ENCODE peak calls at places on chromosomes 12 and 14, in six cellular contexts. Z, K, G, J, N and W are unnamed samples.

GRCh38 chr12:55847033-55847432 is 4.3 kb upstream of the MMP19 start:
- DNase-seq in Z (no peak), K (no peak), G (no peak), J (no peak), N (no peak), W (no peak)

GRCh38 chr12:65449400-65449799 is 170.9 kb downstream of the MSRB3 start:
- DNase-seq in Z (no peak), K (no peak), G (no peak), J (no peak), N (no peak), W (no peak)

GRCh38 chr14:69291891-69292586 is 32.1 kb downstream of the GALNT16 start:
- DNase-seq in Z (no peak), K (no peak), G (no peak), J (no peak), N (peak), W (no peak)

GRCh38 chr12:26088999-26089398 is 35.8 kb downstream of the BHLHE41 start:
- DNase-seq in Z (no peak), K (no peak), G (peak), J (no peak), N (no peak), W (no peak)

GRCh38 chr12:58313091-58313855 is 371.9 kb downstream of the ATP23 start:
- DNase-seq in Z (no peak), K (no peak), G (no peak), J (no peak), N (no peak), W (no peak)

GRCh38 chr14:104282332-104283196 is 144.2 kb downstream of the KIF26A start:
- DNase-seq in Z (no peak), K (no peak), G (no peak), J (no peak), N (no peak), W (no peak)

GRCh38 chr14:59301354-59301753 is 112.9 kb downstream of the DAAM1 start:
- DNase-seq in Z (no peak), K (no peak), G (peak), J (peak), N (no peak), W (no peak)

GRCh38 chr12:131671871-131672270 is 39.0 kb upstream of the SFSWAP start:
- DNase-seq in Z (no peak), K (no peak), G (no peak), J (no peak), N (no peak), W (no peak)

GRCh38 chr14:61512508-61512907 is 182.8 kb upstream of the HIF1A start:
- DNase-seq in Z (no peak), K (no peak), G (no peak), J (no peak), N (no peak), W (no peak)

GRCh38 chr12:123889848-123890535 is 82.6 kb downstream of the CCDC92 start:
- DNase-seq in Z (no peak), K (no peak), G (no peak), J (no peak), N (no peak), W (no peak)

GRCh38 chr12:122040579-122041386 is 19.1 kb downstream of the BCL7A start:
- DNase-seq in Z (no peak), K (no peak), G (no peak), J (peak), N (no peak), W (peak)

GRCh38 chr12:109147954-109148353 is 31.6 kb downstream of the ACACB start:
- DNase-seq in Z (no peak), K (no peak), G (no peak), J (no peak), N (no peak), W (no peak)

GRCh38 chr12:1318327-1319031 is 275.9 kb downstream of the FBXL14 start:
- DNase-seq in Z (no peak), K (no peak), G (no peak), J (no peak), N (no peak), W (no peak)

GRCh38 chr14:89728964-89729363 is 225.6 kb downstream of the EFCAB11 start:
- DNase-seq in Z (no peak), K (no peak), G (no peak), J (no peak), N (no peak), W (no peak)

GRCh38 chr12:83664650-83665049 is 977.9 kb downstream of the TMTC2 start:
- DNase-seq in Z (peak), K (no peak), G (no peak), J (no peak), N (no peak), W (no peak)

GRCh38 chr12:30201301-30202160 is 417.8 kb upstream of the TMTC1 start:
- DNase-seq in Z (peak), K (no peak), G (no peak), J (no peak), N (peak), W (no peak)

GRCh38 chr12:42631507-42631906 is 42.0 kb upstream of the PRICKLE1 start:
- DNase-seq in Z (no peak), K (no peak), G (no peak), J (no peak), N (no peak), W (no peak)

GRCh38 chr14:80213602-80214001 is 2.3 kb upstream of the DIO2 start:
- DNase-seq in Z (peak), K (no peak), G (no peak), J (peak), N (peak), W (peak)

GRCh38 chr12:108806350-108806749 is 51.0 kb downstream of the SSH1 start:
- DNase-seq in Z (no peak), K (no peak), G (no peak), J (no peak), N (no peak), W (no peak)

GRCh38 chr12:29783773-29784666 is at the start of gene TMTC1:
- DNase-seq in Z (peak), K (no peak), G (no peak), J (no peak), N (peak), W (peak)

GRCh38 chr12:130752692-130753230 is 36.7 kb upstream of the RIMBP2 start:
- DNase-seq in Z (peak), K (no peak), G (no peak), J (no peak), N (peak), W (no peak)

GRCh38 chr14:100979780-100980179 is 76.3 kb upstream of the RTL1 start:
- DNase-seq in Z (no peak), K (no peak), G (no peak), J (no peak), N (no peak), W (no peak)
- TF ChIP-seq CHD2 in Z (no peak), K (no peak), G (no peak), J (no peak), N (no peak), W (no peak)

GRCh38 chr12:104651812-104652211 is 195.1 kb downstream of the CHST11 start:
- DNase-seq in Z (no peak), K (no peak), G (no peak), J (no peak), N (no peak), W (no peak)

GRCh38 chr12:104656383-104656782 is 199.6 kb downstream of the CHST11 start:
- DNase-seq in Z (no peak), K (no peak), G (no peak), J (no peak), N (no peak), W (no peak)

GRCh38 chr12:104655059-104655609 is 198.4 kb downstream of the CHST11 start:
- DNase-seq in Z (no peak), K (no peak), G (no peak), J (no peak), N (no peak), W (no peak)

GRCh38 chr12:104652910-104653309 is 196.2 kb downstream of the CHST11 start:
- DNase-seq in Z (no peak), K (no peak), G (no peak), J (no peak), N (no peak), W (no peak)

GRCh38 chr12:104653730-104654328 is 197.1 kb downstream of the CHST11 start:
- DNase-seq in Z (no peak), K (peak), G (no peak), J (peak), N (peak), W (no peak)
- TF ChIP-seq CTCF in Z (peak), K (peak), G (peak), J (peak), N (peak), W (peak)

GRCh38 chr12:41624571-41624970 is 436.5 kb downstream of the PDZRN4 start:
- DNase-seq in Z (no peak), K (no peak), G (no peak), J (no peak), N (no peak), W (no peak)

GRCh38 chr12:41619705-41620104 is 431.6 kb downstream of the PDZRN4 start:
- DNase-seq in Z (no peak), K (no peak), G (no peak), J (no peak), N (no peak), W (no peak)

DNA sequence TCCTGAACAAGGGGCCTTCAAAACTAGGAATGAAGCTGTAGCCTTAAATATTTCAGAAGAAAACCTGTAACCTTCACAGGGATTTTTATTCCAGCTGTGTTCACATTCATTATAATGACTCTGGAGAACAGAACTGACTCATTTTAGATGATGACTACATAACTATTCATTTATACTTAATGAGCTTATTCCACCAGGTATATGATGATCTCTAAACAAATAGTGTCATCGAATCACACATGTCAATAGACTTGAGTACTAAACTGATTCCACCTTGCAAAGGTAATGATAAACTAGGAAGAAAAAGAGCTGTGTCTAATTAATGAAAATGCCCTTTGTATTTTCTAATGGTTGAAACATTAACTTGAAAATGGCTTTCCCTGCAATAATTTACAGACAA is 433.2 kb downstream of the PDZRN4 start:
- DNase-seq in Z (no peak), K (no peak), G (no peak), J (no peak), N (no peak), W (no peak)
- TF ChIP-seq CHD2 in Z (no peak), K (no peak), G (no peak), J (no peak), N (no peak), W (no peak)

DNA sequence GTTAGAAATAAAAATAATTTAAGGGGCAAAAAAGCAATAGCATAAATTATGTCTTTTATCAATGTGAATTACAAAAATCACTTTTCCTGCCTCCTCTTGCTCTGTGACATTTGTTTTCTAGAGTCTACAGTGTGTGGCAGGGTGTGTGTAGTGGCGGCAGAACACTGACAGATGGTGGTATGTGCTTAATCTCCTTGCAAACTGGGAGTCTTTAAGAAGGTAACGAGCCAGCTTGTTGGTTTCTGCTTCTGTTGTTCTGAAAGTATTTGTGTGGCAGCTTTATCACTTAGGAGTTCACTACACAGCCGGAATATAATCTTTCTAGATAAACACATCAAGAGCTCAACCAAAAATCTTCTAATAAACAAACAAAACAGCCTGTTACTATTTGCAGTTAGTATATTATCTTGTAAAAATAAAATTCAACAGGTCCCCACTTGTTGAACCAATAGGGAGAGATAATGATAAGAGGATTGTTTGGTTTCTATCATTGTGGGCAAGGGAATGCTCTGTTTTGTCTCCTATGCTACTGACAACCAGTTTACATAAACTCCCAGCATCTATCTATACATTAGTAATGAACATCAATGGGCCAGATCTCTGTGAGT is 13.0 kb downstream of the CDKL1 start:
- DNase-seq in Z (no peak), K (no peak), G (no peak), J (no peak), N (no peak), W (no peak)
- TF ChIP-seq CTCF in Z (no peak), K (no peak), G (no peak), J (no peak), N (no peak), W (no peak)

DNA sequence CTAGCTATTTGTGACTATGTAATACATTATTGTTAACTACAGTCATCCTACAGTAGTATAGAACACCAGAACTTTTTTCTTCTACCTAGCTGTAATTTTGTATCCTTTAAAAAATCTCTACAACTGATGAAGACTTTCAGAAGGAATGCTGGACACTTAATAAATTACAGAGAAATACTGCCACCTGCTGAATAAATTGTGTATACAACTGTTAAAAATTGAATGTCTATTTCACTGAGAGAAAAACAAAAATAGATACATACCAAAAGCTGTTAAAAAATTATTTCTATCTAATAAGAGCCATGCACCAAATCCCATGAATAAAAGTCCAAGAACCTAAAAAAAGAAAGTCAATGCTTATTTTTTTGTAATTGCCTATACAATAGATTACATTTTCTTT is 6.6 kb downstream of the TSPAN19 start:
- DNase-seq in Z (no peak), K (no peak), G (no peak), J (peak), N (no peak), W (peak)
- TF ChIP-seq CHD2 in Z (no peak), K (no peak), G (no peak), J (no peak), N (no peak), W (no peak)

DNA sequence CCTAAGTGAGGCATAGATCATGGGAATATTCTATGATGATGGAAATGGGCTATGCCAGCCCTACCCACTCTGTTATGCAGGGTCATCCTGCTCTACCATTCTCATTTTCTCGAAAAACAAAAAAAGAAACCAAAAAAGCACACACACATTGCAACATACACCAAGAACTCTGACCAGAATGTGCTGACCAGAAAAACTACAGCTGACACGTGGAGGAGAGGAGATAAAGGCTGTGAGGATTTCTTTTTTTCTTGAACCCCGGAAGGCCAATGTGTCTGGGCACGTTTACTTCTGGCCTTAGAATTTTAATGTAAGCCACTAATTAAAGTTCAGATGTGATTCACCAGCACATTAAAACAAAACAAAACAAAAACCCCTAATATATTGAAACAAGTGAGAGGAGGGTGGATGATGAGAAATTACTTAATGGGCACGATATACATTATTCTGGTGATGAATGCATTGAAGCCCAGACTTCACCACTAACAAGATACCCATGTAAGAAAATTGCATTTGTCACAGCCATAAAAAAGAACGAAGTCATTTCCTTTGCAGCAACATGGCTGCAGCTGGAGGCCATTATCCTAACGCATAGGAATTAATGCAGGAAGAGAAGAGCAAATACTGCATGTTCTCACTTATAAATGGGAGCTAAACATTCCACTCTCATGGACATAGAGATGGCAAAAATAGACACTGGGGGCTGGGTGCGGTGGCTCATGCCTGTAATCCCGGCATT is 66.3 kb upstream of the PLEKHG3 start:
- DNase-seq in Z (no peak), K (no peak), G (no peak), J (no peak), N (no peak), W (no peak)
- TF ChIP-seq CTCF in Z (no peak), K (no peak), G (no peak), J (no peak), N (no peak), W (no peak)